ENCODE peak calls at places on chromosomes 7 and 10, in four cellular contexts. One of them, this sample, is unnamed.

GRCh38 chr10:9510626-9511025 is 1456.1 kb downstream of the GATA3 start:
- DNase-seq in activated CD4-positive, alpha-beta T cell treated with anti-CD3 and anti-CD28 coated beads, Interleukin-2, amount 50 U/mL, for 24 hours: no peak
- DNase-seq in nephron progenitor cell: no peak
- DNase-seq in NCI-H748 treated with DMSO at 0.1 percent for 48 hours: no peak
- DNase-seq in this sample: no peak

GRCh38 chr7:135245826-135246825 is 12.5 kb downstream of the STRA8 start:
- DNase-seq in NCI-H748 treated with DMSO at 0.1 percent for 48 hours: no peak
- DNase-seq in nephron progenitor cell: no peak
- DNase-seq in activated CD4-positive, alpha-beta T cell treated with anti-CD3 and anti-CD28 coated beads, Interleukin-2, amount 50 U/mL, for 24 hours: no peak
- DNase-seq in this sample: peak

GRCh38 chr7:28191751-28192150 is 11.2 kb upstream of the JAZF1 start:
- DNase-seq in nephron progenitor cell: no peak
- DNase-seq in activated CD4-positive, alpha-beta T cell treated with anti-CD3 and anti-CD28 coated beads, Interleukin-2, amount 50 U/mL, for 24 hours: no peak
- DNase-seq in NCI-H748 treated with DMSO at 0.1 percent for 48 hours: no peak
- DNase-seq in this sample: no peak

GRCh38 chr10:106643521-106643920 is 521.0 kb downstream of the SORCS1 start:
- DNase-seq in NCI-H748 treated with DMSO at 0.1 percent for 48 hours: no peak
- DNase-seq in nephron progenitor cell: no peak
- DNase-seq in activated CD4-positive, alpha-beta T cell treated with anti-CD3 and anti-CD28 coated beads, Interleukin-2, amount 50 U/mL, for 24 hours: no peak
- DNase-seq in this sample: no peak

GRCh38 chr7:70647801-70648491 is 484.0 kb upstream of the GALNT17 start:
- DNase-seq in activated CD4-positive, alpha-beta T cell treated with anti-CD3 and anti-CD28 coated beads, Interleukin-2, amount 50 U/mL, for 24 hours: peak
- DNase-seq in NCI-H748 treated with DMSO at 0.1 percent for 48 hours: no peak
- DNase-seq in nephron progenitor cell: no peak
- DNase-seq in this sample: no peak

GRCh38 chr7:101550641-101551531 is 78.2 kb downstream of the MYL10 start:
- DNase-seq in nephron progenitor cell: peak
- DNase-seq in activated CD4-positive, alpha-beta T cell treated with anti-CD3 and anti-CD28 coated beads, Interleukin-2, amount 50 U/mL, for 24 hours: no peak
- DNase-seq in NCI-H748 treated with DMSO at 0.1 percent for 48 hours: no peak
- DNase-seq in this sample: no peak

GRCh38 chr7:151113344-151114150 is 27.3 kb downstream of the AGAP3 start:
- DNase-seq in NCI-H748 treated with DMSO at 0.1 percent for 48 hours: no peak
- DNase-seq in nephron progenitor cell: no peak
- DNase-seq in activated CD4-positive, alpha-beta T cell treated with anti-CD3 and anti-CD28 coated beads, Interleukin-2, amount 50 U/mL, for 24 hours: no peak
- DNase-seq in this sample: no peak

GRCh38 chr10:8331387-8331786 is 276.9 kb downstream of the GATA3 start:
- DNase-seq in nephron progenitor cell: no peak
- DNase-seq in activated CD4-positive, alpha-beta T cell treated with anti-CD3 and anti-CD28 coated beads, Interleukin-2, amount 50 U/mL, for 24 hours: no peak
- DNase-seq in NCI-H748 treated with DMSO at 0.1 percent for 48 hours: no peak
- DNase-seq in this sample: no peak

GRCh38 chr10:12727832-12728215 is 273.7 kb downstream of the CCDC3 start:
- DNase-seq in NCI-H748 treated with DMSO at 0.1 percent for 48 hours: no peak
- DNase-seq in nephron progenitor cell: no peak
- DNase-seq in activated CD4-positive, alpha-beta T cell treated with anti-CD3 and anti-CD28 coated beads, Interleukin-2, amount 50 U/mL, for 24 hours: no peak
- DNase-seq in this sample: no peak

GRCh38 chr7:152459724-152460251 is 24.0 kb upstream of the KMT2C start:
- DNase-seq in NCI-H748 treated with DMSO at 0.1 percent for 48 hours: no peak
- DNase-seq in nephron progenitor cell: no peak
- DNase-seq in activated CD4-positive, alpha-beta T cell treated with anti-CD3 and anti-CD28 coated beads, Interleukin-2, amount 50 U/mL, for 24 hours: no peak
- DNase-seq in this sample: no peak

GRCh38 chr7:112160130-112160770 is 45.9 kb downstream of the DOCK4 start:
- DNase-seq in activated CD4-positive, alpha-beta T cell treated with anti-CD3 and anti-CD28 coated beads, Interleukin-2, amount 50 U/mL, for 24 hours: no peak
- DNase-seq in nephron progenitor cell: no peak
- DNase-seq in NCI-H748 treated with DMSO at 0.1 percent for 48 hours: peak
- DNase-seq in this sample: no peak

GRCh38 chr10:96431211-96431970 is 72.6 kb upstream of the OPALIN start:
- DNase-seq in activated CD4-positive, alpha-beta T cell treated with anti-CD3 and anti-CD28 coated beads, Interleukin-2, amount 50 U/mL, for 24 hours: no peak
- DNase-seq in nephron progenitor cell: no peak
- DNase-seq in NCI-H748 treated with DMSO at 0.1 percent for 48 hours: no peak
- DNase-seq in this sample: no peak

GRCh38 chr7:138354066-138354465 is 106.0 kb upstream of the TRIM24 start:
- DNase-seq in NCI-H748 treated with DMSO at 0.1 percent for 48 hours: no peak
- DNase-seq in nephron progenitor cell: no peak
- DNase-seq in activated CD4-positive, alpha-beta T cell treated with anti-CD3 and anti-CD28 coated beads, Interleukin-2, amount 50 U/mL, for 24 hours: no peak
- DNase-seq in this sample: no peak

GRCh38 chr10:70925377-70926214 is 37.2 kb upstream of the PCBD1 start:
- DNase-seq in NCI-H748 treated with DMSO at 0.1 percent for 48 hours: peak
- DNase-seq in activated CD4-positive, alpha-beta T cell treated with anti-CD3 and anti-CD28 coated beads, Interleukin-2, amount 50 U/mL, for 24 hours: peak
- DNase-seq in nephron progenitor cell: peak
- DNase-seq in this sample: peak

GRCh38 chr7:25949672-25950487 is 202.1 kb upstream of the NFE2L3 start:
- DNase-seq in nephron progenitor cell: peak
- DNase-seq in NCI-H748 treated with DMSO at 0.1 percent for 48 hours: no peak
- DNase-seq in activated CD4-positive, alpha-beta T cell treated with anti-CD3 and anti-CD28 coated beads, Interleukin-2, amount 50 U/mL, for 24 hours: no peak
- DNase-seq in this sample: no peak

GRCh38 chr10:81662837-81663236 is 212.2 kb upstream of the NRG3 start:
- DNase-seq in nephron progenitor cell: no peak
- DNase-seq in NCI-H748 treated with DMSO at 0.1 percent for 48 hours: no peak
- DNase-seq in activated CD4-positive, alpha-beta T cell treated with anti-CD3 and anti-CD28 coated beads, Interleukin-2, amount 50 U/mL, for 24 hours: no peak
- DNase-seq in this sample: no peak

GRCh38 chr7:155410436-155410835 is 47.5 kb upstream of the EN2 start:
- DNase-seq in nephron progenitor cell: no peak
- DNase-seq in activated CD4-positive, alpha-beta T cell treated with anti-CD3 and anti-CD28 coated beads, Interleukin-2, amount 50 U/mL, for 24 hours: no peak
- DNase-seq in NCI-H748 treated with DMSO at 0.1 percent for 48 hours: no peak
- DNase-seq in this sample: no peak

GRCh38 chr10:75375828-75376227 is 25.7 kb downstream of the ZNF503 start:
- DNase-seq in activated CD4-positive, alpha-beta T cell treated with anti-CD3 and anti-CD28 coated beads, Interleukin-2, amount 50 U/mL, for 24 hours: no peak
- DNase-seq in NCI-H748 treated with DMSO at 0.1 percent for 48 hours: no peak
- DNase-seq in nephron progenitor cell: no peak
- DNase-seq in this sample: no peak

GRCh38 chr10:51186358-51186757 is 112.1 kb downstream of the PRKG1 start:
- DNase-seq in NCI-H748 treated with DMSO at 0.1 percent for 48 hours: no peak
- DNase-seq in nephron progenitor cell: no peak
- DNase-seq in activated CD4-positive, alpha-beta T cell treated with anti-CD3 and anti-CD28 coated beads, Interleukin-2, amount 50 U/mL, for 24 hours: no peak
- DNase-seq in this sample: no peak

GRCh38 chr7:129777993-129778769 is 166.7 kb downstream of the NRF1 start:
- DNase-seq in NCI-H748 treated with DMSO at 0.1 percent for 48 hours: no peak
- DNase-seq in activated CD4-positive, alpha-beta T cell treated with anti-CD3 and anti-CD28 coated beads, Interleukin-2, amount 50 U/mL, for 24 hours: no peak
- DNase-seq in nephron progenitor cell: peak
- DNase-seq in this sample: no peak